ENCODE peak calls at places on chromosomes 13 and 19, in seven cellular contexts. W is A549, Z is IMR-90, S is K562, P is GM12878, N is H1, F is HepG2. Y is an unnamed sample.

GRCh38 chr13:85408415-85408814 is 390.8 kb downstream of the SLITRK6 start:
- DNase-seq in W (no peak), N (no peak), P (no peak), S (no peak), Z (no peak), F (no peak), Y (no peak)

GRCh38 chr19:33376423-33376822 is 2.9 kb downstream of the CEBPG start:
- DNase-seq in P (no peak), Z (peak), W (peak), F (peak), S (no peak), N (no peak), Y (no peak)

GRCh38 chr19:33256266-33256665 is 30.6 kb upstream of the SLC7A10 start:
- DNase-seq in N (no peak), P (no peak), Z (no peak), S (no peak), W (no peak), F (no peak), Y (no peak)

GRCh38 chr13:63605962-63606361 is 2190.3 kb upstream of the PCDH20 start:
- DNase-seq in F (no peak), S (no peak), W (no peak), P (no peak), Z (peak), N (no peak), Y (no peak)

GRCh38 chr19:22797040-22797439 is 13.1 kb upstream of the ZNF99 start:
- DNase-seq in F (no peak), S (no peak), P (no peak), N (no peak), Z (no peak), W (no peak), Y (no peak)

GRCh38 chr19:45973564-45974338 is at the start of gene NOVA2:
- DNase-seq in Z (peak), N (peak), S (peak), F (no peak), P (peak), W (peak), Y (peak)

GRCh38 chr19:18108897-18109296 is 11.3 kb downstream of the MAST3 start:
- DNase-seq in F (no peak), N (no peak), S (no peak), Z (no peak), P (no peak), W (no peak), Y (no peak)

GRCh38 chr19:57719901-57720519 is 7.4 kb downstream of the ZNF671 start:
- DNase-seq in W (no peak), P (no peak), F (no peak), S (no peak), N (peak), Z (no peak), Y (no peak)

GRCh38 chr13:111080642-111081041 is 34.5 kb upstream of the ARHGEF7 start:
- DNase-seq in F (no peak), W (no peak), P (no peak), N (no peak), S (no peak), Z (no peak), Y (no peak)

GRCh38 chr13:108967371-108967770 is 338.0 kb downstream of the MYO16 start:
- DNase-seq in W (no peak), P (no peak), F (no peak), S (no peak), Z (no peak), N (no peak), Y (no peak)

GRCh38 chr13:104365430-104365829 is 1299.2 kb upstream of the SLC10A2 start:
- DNase-seq in F (no peak), N (no peak), P (no peak), W (no peak), S (no peak), Z (no peak), Y (no peak)

GRCh38 chr13:73851104-73851503 is 283.1 kb downstream of the KLF12 start:
- DNase-seq in F (no peak), W (no peak), N (no peak), Z (peak), P (no peak), S (no peak), Y (no peak)

GRCh38 chr19:36111200-36111539 is 227 bp downstream of the OVOL3 start:
- DNase-seq in N (no peak), Z (no peak), W (no peak), S (no peak), P (no peak), F (no peak), Y (no peak)

GRCh38 chr19:9139609-9140158 is 513 bp upstream of the ZNF317 start:
- DNase-seq in W (no peak), F (no peak), S (no peak), Z (no peak), N (no peak), P (no peak), Y (no peak)

GRCh38 chr13:95603887-95604533 is 40.5 kb downstream of the DZIP1 start:
- DNase-seq in S (no peak), F (peak), P (no peak), Z (no peak), N (no peak), W (peak), Y (no peak)

DNA sequence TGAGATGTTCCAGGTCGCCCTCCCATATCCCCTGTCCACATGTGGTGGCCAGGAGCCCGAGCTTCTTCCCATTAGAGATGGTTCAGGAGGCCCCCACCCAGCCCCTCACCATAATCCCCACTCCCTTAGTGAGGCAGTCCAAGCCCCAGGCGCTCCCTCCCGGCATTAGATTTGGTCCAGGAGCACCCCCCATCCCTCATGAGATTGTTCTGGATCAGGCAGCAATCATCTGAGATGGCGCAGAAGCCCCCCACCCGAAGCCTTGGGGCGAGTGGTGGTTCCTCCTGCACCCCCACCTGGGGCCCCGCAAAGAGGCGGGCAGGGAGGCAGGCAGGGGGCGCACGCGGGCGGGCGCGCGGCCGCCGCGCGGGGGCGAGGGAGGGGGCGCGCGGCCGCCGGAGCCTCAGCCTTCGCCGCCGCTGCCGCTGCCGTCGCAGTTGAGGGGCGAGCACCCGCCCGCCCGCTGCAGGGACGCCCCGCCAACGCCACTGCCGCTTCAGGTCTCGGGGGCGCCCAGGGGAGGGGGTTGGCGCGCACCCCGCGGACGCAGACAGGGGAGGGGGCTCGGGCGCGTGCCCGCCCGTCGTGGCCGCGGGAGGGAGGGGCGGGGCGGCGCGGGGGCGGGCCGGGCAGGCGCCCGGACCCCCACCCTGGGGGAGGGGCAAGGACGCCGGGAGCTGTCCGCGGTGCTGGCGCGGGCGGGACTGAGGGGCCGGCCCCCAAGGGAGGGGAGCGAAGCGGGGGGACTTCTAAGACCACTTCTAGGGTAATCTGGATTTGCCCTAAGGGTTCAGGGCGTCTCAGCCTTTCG is 46.4 kb upstream of the SHKBP1 start:
- DNase-seq in N (peak), S (peak), Z (no peak), P (no peak), W (no peak), F (no peak), Y (peak)
- TF ChIP-seq RFX5 in N (no peak), S (no peak), Z (no peak), P (no peak), W (no peak), F (no peak), Y (no peak)

DNA sequence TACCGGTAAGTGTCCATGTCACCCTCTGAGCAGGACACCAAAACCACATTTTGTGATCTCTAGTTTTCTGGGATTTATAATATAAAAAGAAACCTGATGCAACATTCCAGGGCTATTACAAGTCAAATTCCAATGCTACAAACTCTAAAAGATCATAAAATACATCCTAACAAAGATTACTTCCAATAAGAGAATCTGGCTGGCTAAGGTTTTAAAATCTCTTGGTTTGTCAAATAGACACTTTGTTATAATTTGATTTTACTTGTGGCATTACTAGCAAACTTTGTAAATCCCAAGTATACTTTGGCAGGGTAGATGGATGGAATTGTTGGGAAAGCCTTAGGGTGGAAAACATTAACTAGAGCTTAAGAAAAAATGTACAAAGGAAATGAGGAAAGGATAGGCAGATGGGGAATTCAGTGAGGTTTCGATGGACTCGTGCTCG is 74.0 kb upstream of the POMP start:
- DNase-seq in Z (peak), W (no peak), P (no peak), F (no peak), S (no peak), N (no peak), Y (no peak)
- TF ChIP-seq RFX5 in Z (no peak), W (no peak), P (no peak), F (no peak), S (no peak), N (no peak), Y (no peak)

GRCh38 chr19:30170495-30171137 is 201.6 kb upstream of the ZNF536 start:
- DNase-seq in N (no peak), S (no peak), Z (no peak), P (no peak), W (no peak), F (no peak), Y (no peak)
- TF ChIP-seq RFX5 in N (no peak), S (no peak), Z (no peak), P (no peak), W (no peak), F (no peak), Y (no peak)

GRCh38 chr13:49936085-49936942 is at the start of gene SPRYD7:
- DNase-seq in S (peak), F (peak), W (peak), N (peak), Z (peak), P (peak), Y (peak)

GRCh38 chr13:49932868-49933267 is 3.3 kb downstream of the SPRYD7 start:
- DNase-seq in S (no peak), N (no peak), W (no peak), F (no peak), P (no peak), Z (no peak), Y (no peak)

GRCh38 chr13:49936943-49937273 is 768 bp upstream of the SPRYD7 start:
- DNase-seq in N (no peak), S (no peak), F (no peak), P (no peak), Z (no peak), W (no peak), Y (no peak)

GRCh38 chr13:49933511-49933910 is 2.6 kb downstream of the SPRYD7 start:
- DNase-seq in W (no peak), P (no peak), F (no peak), Z (no peak), S (no peak), N (no peak), Y (no peak)

GRCh38 chr13:49935171-49936084 is 712 bp downstream of the SPRYD7 start:
- DNase-seq in Z (peak), W (peak), P (no peak), F (peak), N (no peak), S (peak), Y (no peak)
- TF ChIP-seq RFX5 in Z (no peak), W (no peak), P (no peak), F (no peak), N (no peak), S (no peak), Y (no peak)

GRCh38 chr13:31835932-31836331 is 96.6 kb downstream of the RXFP2 start:
- DNase-seq in N (no peak), S (no peak), Z (peak), F (peak), P (no peak), W (no peak), Y (no peak)
- TF ChIP-seq RFX5 in N (no peak), S (no peak), Z (no peak), F (no peak), P (no peak), W (no peak), Y (no peak)

GRCh38 chr13:18628428-18628827 is 553.2 kb downstream of the TUBA3C start:
- DNase-seq in W (no peak), P (no peak), Z (no peak), N (no peak), S (no peak), F (no peak), Y (peak)
- TF ChIP-seq RFX5 in W (no peak), P (no peak), Z (no peak), N (no peak), S (no peak), F (no peak), Y (no peak)

GRCh38 chr19:44111910-44112463 is 1.2 kb upstream of the ZNF225 start:
- DNase-seq in S (peak), Z (peak), F (no peak), N (peak), P (no peak), W (no peak), Y (peak)
- TF ChIP-seq RFX5 in S (no peak), Z (no peak), F (no peak), N (no peak), P (no peak), W (no peak), Y (no peak)

GRCh38 chr13:41597348-41598041 is 140.1 kb downstream of the RGCC start:
- DNase-seq in N (no peak), P (no peak), W (no peak), F (no peak), Z (peak), S (no peak), Y (no peak)

GRCh38 chr13:41605319-41606285 is 148.3 kb downstream of the RGCC start:
- DNase-seq in N (no peak), P (no peak), W (no peak), F (peak), S (no peak), Z (no peak), Y (no peak)

GRCh38 chr13:41599619-41600018 is 142.3 kb downstream of the RGCC start:
- DNase-seq in P (no peak), S (no peak), F (no peak), Z (no peak), W (no peak), N (no peak), Y (no peak)

GRCh38 chr13:41603917-41604316 is 146.6 kb downstream of the RGCC start:
- DNase-seq in S (peak), Z (peak), F (no peak), P (no peak), W (peak), N (no peak), Y (no peak)

DNA sequence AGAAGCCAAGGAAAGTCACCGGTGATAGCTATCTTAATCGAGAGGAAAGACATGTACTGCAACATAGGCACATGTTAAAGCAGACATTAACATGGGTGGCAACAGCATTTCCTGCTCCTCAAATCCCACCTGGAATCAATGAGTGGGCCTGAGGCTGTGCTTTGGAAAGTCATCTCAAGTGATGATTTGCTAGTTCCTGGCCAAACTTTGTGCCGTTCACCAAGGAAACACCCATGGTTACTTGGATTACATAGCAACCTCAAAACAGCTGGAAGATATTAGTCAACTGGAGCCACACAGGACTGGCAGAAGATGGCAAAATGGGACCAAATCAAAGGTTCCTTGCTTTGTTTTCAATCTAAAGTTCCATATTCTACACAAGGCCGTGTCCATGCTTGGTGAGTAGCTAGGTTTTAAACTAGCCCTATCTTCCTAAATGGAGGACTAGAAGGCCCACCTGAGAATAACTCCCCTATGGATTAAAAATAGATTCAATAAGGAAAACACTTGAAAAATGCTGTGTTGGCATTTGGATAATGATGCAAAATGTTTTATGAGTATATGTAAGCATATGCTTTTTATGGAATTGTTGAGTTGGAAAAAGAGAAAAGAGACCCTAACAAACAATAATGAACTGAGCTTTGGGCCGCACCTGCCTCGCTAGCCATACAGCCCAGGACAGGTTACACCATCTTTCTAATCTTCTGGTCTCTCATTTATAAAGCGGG is 144.5 kb downstream of the RGCC start:
- DNase-seq in Z (no peak), W (no peak), S (no peak), P (no peak), N (no peak), F (no peak), Y (no peak)
- TF ChIP-seq RFX5 in Z (no peak), W (no peak), S (no peak), P (no peak), N (no peak), F (no peak), Y (no peak)

Y was measured in SK-N-SH.